ENCODE peak calls at places on chromosomes 16 and 17, in five cellular contexts. G, A, U, H and I are unnamed samples.

GRCh38 chr17:50839591-50840310 is 4.4 kb downstream of the WFIKKN2 start:
- DNase-seq in U (no peak), A (no peak), H (no peak), G (no peak), I (no peak)

GRCh38 chr16:17529982-17530760 is 59.4 kb upstream of the XYLT1 start:
- DNase-seq in G (no peak), A (no peak), H (no peak), U (no peak), I (peak; percentile 40)

GRCh38 chr16:85166699-85167588 is 54.7 kb upstream of the CIBAR2 start:
- DNase-seq in H (peak; percentile 42), U (no peak), A (no peak), G (no peak), I (no peak)

GRCh38 chr16:12999368-12999767 is 98.0 kb downstream of the SHISA9 start:
- DNase-seq in A (no peak), H (no peak), U (no peak), G (no peak), I (no peak)

GRCh38 chr17:73870035-73870434 is 225.8 kb upstream of the SDK2 start:
- DNase-seq in G (no peak), U (no peak), A (no peak), H (no peak), I (no peak)

GRCh38 chr16:88804552-88805339 is 1.2 kb downstream of the CDT1 start:
- DNase-seq in G (no peak), A (no peak), U (peak; percentile 36), H (peak; percentile 45), I (peak; percentile 54)

GRCh38 chr17:20291076-20291475 is 176.3 kb downstream of the LGALS9B start:
- DNase-seq in H (no peak), U (no peak), G (no peak), A (no peak), I (no peak)

GRCh38 chr17:41333836-41334235 is 16.8 kb downstream of the KRT33A start:
- DNase-seq in H (no peak), G (no peak), A (no peak), U (no peak), I (no peak)

GRCh38 chr17:8380049-8380448 is 2.9 kb downstream of the RPL26 start:
- DNase-seq in H (no peak), A (no peak), G (no peak), U (no peak), I (no peak)

GRCh38 chr16:17313085-17313611 is 157.6 kb downstream of the XYLT1 start:
- DNase-seq in G (no peak), H (peak; percentile 5), A (no peak), U (no peak), I (no peak)

GRCh38 chr16:13937411-13937810 is 17.5 kb downstream of the ERCC4 start:
- DNase-seq in A (no peak), H (no peak), U (no peak), G (no peak), I (no peak)

GRCh38 chr17:4920351-4921048 is 11.6 kb upstream of the GP1BA start:
- DNase-seq in A (no peak), G (no peak), U (no peak), H (peak; percentile 83), I (no peak)

GRCh38 chr17:47367257-47367656 is 43.5 kb downstream of the EFCAB13 start:
- DNase-seq in U (no peak), A (no peak), G (no peak), H (no peak), I (no peak)

GRCh38 chr16:81071816-81072215 is 5.2 kb downstream of the C16orf46 start:
- DNase-seq in H (peak; percentile 42), G (no peak), U (no peak), A (no peak), I (no peak)

GRCh38 chr17:82845163-82845807 is 5.5 kb upstream of the ZNF750 start:
- DNase-seq in G (no peak), A (no peak), H (no peak), U (no peak), I (no peak)

GRCh38 chr17:81471804-81472456 is 40.7 kb downstream of the ACTG1 start:
- DNase-seq in H (no peak), U (peak; percentile 94), G (peak; percentile 64), A (no peak), I (peak; percentile 45)

GRCh38 chr17:31388770-31389672 is 2.5 kb upstream of the RAB11FIP4 start:
- DNase-seq in G (no peak), U (peak; percentile 82), H (peak; percentile 27), A (no peak), I (peak; percentile 59)

GRCh38 chr16:35745821-35746248 is 2286.4 kb downstream of the TP53TG3F start:
- DNase-seq in H (no peak), U (no peak), G (no peak), A (no peak), I (no peak)

GRCh38 chr16:52372313-52372712 is 174.6 kb downstream of the TOX3 start:
- DNase-seq in U (no peak), G (no peak), A (no peak), H (no peak), I (no peak)

GRCh38 chr16:52379551-52379950 is 167.4 kb downstream of the TOX3 start:
- DNase-seq in H (no peak), G (no peak), U (no peak), A (no peak), I (no peak)

DNA sequence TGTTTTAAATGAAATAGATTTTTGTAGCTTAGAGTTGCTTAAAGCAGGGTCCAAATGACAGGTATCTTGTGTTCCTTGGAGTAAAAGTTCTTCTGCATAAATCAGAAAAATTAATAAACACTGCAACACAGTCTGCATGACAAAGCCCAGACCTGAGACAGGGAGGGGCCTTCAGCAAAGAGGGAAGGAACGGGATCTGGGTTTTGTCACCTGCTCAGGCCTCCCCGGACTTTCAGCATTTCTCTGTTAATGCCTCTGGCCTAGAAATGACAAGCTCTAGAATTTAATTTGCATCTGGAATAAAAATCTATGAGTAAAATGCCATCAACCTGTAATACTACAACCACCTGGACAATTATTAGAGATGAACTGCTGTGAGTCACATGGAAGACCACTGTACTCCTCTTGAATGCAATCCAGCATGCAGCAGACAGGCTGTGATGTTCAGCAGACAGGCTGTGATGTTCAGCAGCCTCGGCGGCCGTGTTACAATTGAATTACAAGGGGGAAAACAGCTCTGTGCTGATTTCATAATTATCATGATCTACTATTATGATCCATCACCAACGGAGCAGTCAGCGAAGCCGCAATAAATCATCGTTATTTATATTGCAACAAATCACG is 170.2 kb downstream of the TOX3 start:
- DNase-seq in G (no peak), U (no peak), H (no peak), A (no peak), I (no peak)
- TF ChIP-seq CTCF in G (no peak), U (no peak), H (no peak), A (no peak), I (no peak)

GRCh38 chr16:67345401-67345800 is 18.8 kb downstream of the LRRC36 start:
- DNase-seq in G (no peak), H (no peak), U (no peak), A (no peak), I (no peak)

GRCh38 chr16:67346328-67346727 is 19.7 kb downstream of the LRRC36 start:
- DNase-seq in A (no peak), H (peak; percentile 6), G (no peak), U (no peak), I (no peak)

DNA sequence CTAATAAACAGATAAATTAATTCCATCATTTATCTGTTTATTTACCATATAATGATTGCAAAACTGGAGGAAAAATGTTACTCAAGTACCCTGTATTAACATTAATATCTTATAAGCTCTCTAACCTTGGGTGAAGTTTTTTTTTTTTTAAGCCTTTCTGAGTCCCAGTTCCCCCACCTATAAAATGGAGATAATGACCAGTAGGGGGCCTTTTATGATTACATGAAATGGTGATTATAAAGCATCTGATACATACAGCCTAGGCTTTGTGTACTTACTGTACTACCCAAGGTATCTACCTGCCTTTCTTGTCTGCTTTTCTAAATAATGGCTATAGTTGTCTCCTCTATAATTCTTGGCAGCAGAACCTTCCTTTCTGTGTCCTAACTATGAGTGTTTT is 22.6 kb downstream of the LRRC36 start:
- DNase-seq in G (no peak), U (no peak), A (no peak), H (peak; percentile 39), I (no peak)
- TF ChIP-seq CTCF in G (peak; percentile 53), U (peak; percentile 54), A (peak; percentile 23), H (peak; percentile 32), I (peak; percentile 62)

GRCh38 chr17:16515933-16516332 is 23.9 kb upstream of the LRRC75A start:
- DNase-seq in U (no peak), A (no peak), H (no peak), G (no peak), I (no peak)

GRCh38 chr17:16519021-16519420 is 27.0 kb upstream of the LRRC75A start:
- DNase-seq in G (no peak), A (no peak), U (no peak), H (no peak), I (no peak)

GRCh38 chr17:16517477-16517876 is 25.5 kb upstream of the LRRC75A start:
- DNase-seq in G (no peak), H (no peak), A (no peak), U (no peak), I (no peak)

GRCh38 chr17:16516594-16517018 is 24.6 kb upstream of the LRRC75A start:
- DNase-seq in G (no peak), A (no peak), U (peak; percentile 63), H (peak; percentile 65), I (no peak)

DNA sequence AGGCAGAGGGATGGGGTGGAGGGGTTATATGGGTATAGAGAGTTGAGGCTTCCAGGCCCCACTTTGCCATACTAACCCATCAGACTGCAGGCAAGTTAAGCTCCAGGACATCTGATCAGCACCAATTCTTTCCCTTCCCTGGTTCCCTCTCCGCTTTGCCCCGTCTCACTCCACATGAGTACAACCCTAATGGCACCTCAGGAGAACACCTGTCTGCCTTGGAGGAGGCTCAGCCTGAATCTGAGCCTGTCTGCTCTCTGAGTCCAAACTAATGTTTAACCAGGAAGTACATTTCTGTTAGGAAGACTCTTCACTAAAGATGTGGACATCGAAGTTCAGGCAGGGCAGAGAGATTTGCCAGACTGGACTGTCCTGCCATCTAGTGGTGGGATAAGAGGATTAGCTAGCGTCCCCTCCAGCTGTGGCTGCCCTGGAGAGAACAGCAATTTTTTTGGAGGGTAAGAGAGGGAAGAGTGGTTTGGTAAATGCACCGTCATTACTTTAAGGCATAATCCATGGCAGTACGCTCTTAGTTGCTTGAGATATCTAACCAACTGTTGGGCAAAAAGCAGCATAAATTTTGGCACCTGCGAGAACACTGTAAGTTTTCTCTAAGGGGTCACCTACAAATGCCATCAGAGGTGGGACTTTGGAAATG is 29.2 kb upstream of the LRRC75A start:
- DNase-seq in H (peak; percentile 89), U (peak; percentile 98), A (peak; percentile 50), G (peak; percentile 60), I (peak; percentile 76)
- TF ChIP-seq CTCF in H (peak; percentile 81), U (peak; percentile 99), A (peak; percentile 86), G (peak; percentile 93), I (peak; percentile 90)

GRCh38 chr16:27109666-27110523 is 43.2 kb downstream of the C16orf82 start:
- DNase-seq in H (peak; percentile 49), U (peak; percentile 44), G (peak; percentile 17), A (peak; percentile 53), I (peak; percentile 78)
- TF ChIP-seq CTCF in H (peak; percentile 97), U (peak; percentile 91), G (peak; percentile 50), A (peak; percentile 78), I (peak; percentile 99)